ENCODE peak calls at places on chromosomes 4 and X, in six cellular contexts. One of them, this sample, is unnamed.

GRCh38 chrX:7294483-7294882 is 146.5 kb upstream of the PUDP start:
- DNase-seq in stimulated activated CD4-positive, alpha-beta T cell treated with anti-CD3 and anti-CD28 coated beads, Interleukin-15, amount 100 ng/mL, for 1 hour: no peak
- DNase-seq in cardiac muscle cell: peak; percentile 8
- DNase-seq in cardiac fibroblast: peak; percentile 1
- DNase-seq in RWPE1: no peak
- DNase-seq in LoVo: no peak
- DNase-seq in this sample: no peak

GRCh38 chr4:15809058-15809457 is 30.9 kb downstream of the CD38 start:
- DNase-seq in stimulated activated CD4-positive, alpha-beta T cell treated with anti-CD3 and anti-CD28 coated beads, Interleukin-15, amount 100 ng/mL, for 1 hour: no peak
- DNase-seq in cardiac muscle cell: no peak
- DNase-seq in cardiac fibroblast: no peak
- DNase-seq in RWPE1: no peak
- DNase-seq in LoVo: no peak
- DNase-seq in this sample: no peak

GRCh38 chr4:10783351-10783750 is 98.8 kb upstream of the CLNK start:
- DNase-seq in stimulated activated CD4-positive, alpha-beta T cell treated with anti-CD3 and anti-CD28 coated beads, Interleukin-15, amount 100 ng/mL, for 1 hour: no peak
- DNase-seq in cardiac muscle cell: peak; percentile 49
- DNase-seq in cardiac fibroblast: peak; percentile 23
- DNase-seq in RWPE1: no peak
- DNase-seq in LoVo: no peak
- DNase-seq in this sample: no peak

GRCh38 chr4:124902111-124902510 is 189.6 kb upstream of the ANKRD50 start:
- DNase-seq in stimulated activated CD4-positive, alpha-beta T cell treated with anti-CD3 and anti-CD28 coated beads, Interleukin-15, amount 100 ng/mL, for 1 hour: no peak
- DNase-seq in cardiac muscle cell: no peak
- DNase-seq in cardiac fibroblast: no peak
- DNase-seq in RWPE1: no peak
- DNase-seq in LoVo: no peak
- DNase-seq in this sample: no peak

GRCh38 chrX:39652336-39652735 is 445.4 kb downstream of the BCOR start:
- DNase-seq in stimulated activated CD4-positive, alpha-beta T cell treated with anti-CD3 and anti-CD28 coated beads, Interleukin-15, amount 100 ng/mL, for 1 hour: no peak
- DNase-seq in cardiac muscle cell: peak; percentile 30
- DNase-seq in cardiac fibroblast: peak; percentile 25
- DNase-seq in RWPE1: no peak
- DNase-seq in LoVo: no peak
- DNase-seq in this sample: no peak

GRCh38 chr4:109113511-109113910 is 188.9 kb downstream of the COL25A1 start:
- DNase-seq in stimulated activated CD4-positive, alpha-beta T cell treated with anti-CD3 and anti-CD28 coated beads, Interleukin-15, amount 100 ng/mL, for 1 hour: no peak
- DNase-seq in cardiac muscle cell: peak; percentile 11
- DNase-seq in cardiac fibroblast: no peak
- DNase-seq in RWPE1: no peak
- DNase-seq in LoVo: no peak
- DNase-seq in this sample: no peak

GRCh38 chrX:21658746-21659145 is 616 bp upstream of the KLHL34 start:
- DNase-seq in stimulated activated CD4-positive, alpha-beta T cell treated with anti-CD3 and anti-CD28 coated beads, Interleukin-15, amount 100 ng/mL, for 1 hour: no peak
- DNase-seq in cardiac muscle cell: no peak
- DNase-seq in cardiac fibroblast: no peak
- DNase-seq in RWPE1: no peak
- DNase-seq in LoVo: no peak
- DNase-seq in this sample: no peak

GRCh38 chr4:139522457-139522856 is 33.6 kb downstream of the SETD7 start:
- DNase-seq in stimulated activated CD4-positive, alpha-beta T cell treated with anti-CD3 and anti-CD28 coated beads, Interleukin-15, amount 100 ng/mL, for 1 hour: no peak
- DNase-seq in cardiac muscle cell: no peak
- DNase-seq in cardiac fibroblast: no peak
- DNase-seq in RWPE1: no peak
- DNase-seq in LoVo: no peak
- DNase-seq in this sample: no peak

GRCh38 chr4:14218641-14219040 is 591.1 kb upstream of the BOD1L1 start:
- DNase-seq in stimulated activated CD4-positive, alpha-beta T cell treated with anti-CD3 and anti-CD28 coated beads, Interleukin-15, amount 100 ng/mL, for 1 hour: no peak
- DNase-seq in cardiac muscle cell: no peak
- DNase-seq in cardiac fibroblast: no peak
- DNase-seq in RWPE1: no peak
- DNase-seq in LoVo: no peak
- DNase-seq in this sample: no peak

GRCh38 chr4:11720292-11720691 is 291.6 kb upstream of the HS3ST1 start:
- DNase-seq in stimulated activated CD4-positive, alpha-beta T cell treated with anti-CD3 and anti-CD28 coated beads, Interleukin-15, amount 100 ng/mL, for 1 hour: no peak
- DNase-seq in cardiac muscle cell: peak; percentile 73
- DNase-seq in cardiac fibroblast: peak; percentile 76
- DNase-seq in RWPE1: peak; percentile 50
- DNase-seq in LoVo: peak; percentile 43
- DNase-seq in this sample: no peak

GRCh38 chr4:28251831-28252230 is 1391.2 kb downstream of the STIM2 start:
- DNase-seq in stimulated activated CD4-positive, alpha-beta T cell treated with anti-CD3 and anti-CD28 coated beads, Interleukin-15, amount 100 ng/mL, for 1 hour: no peak
- DNase-seq in cardiac muscle cell: no peak
- DNase-seq in cardiac fibroblast: no peak
- DNase-seq in RWPE1: no peak
- DNase-seq in LoVo: no peak
- DNase-seq in this sample: no peak

GRCh38 chr4:183261953-183262775 is 57.9 kb downstream of the CLDN22 start:
- DNase-seq in stimulated activated CD4-positive, alpha-beta T cell treated with anti-CD3 and anti-CD28 coated beads, Interleukin-15, amount 100 ng/mL, for 1 hour: peak; percentile 26
- DNase-seq in cardiac muscle cell: peak; percentile 84
- DNase-seq in cardiac fibroblast: peak; percentile 83
- DNase-seq in RWPE1: peak; percentile 59
- DNase-seq in LoVo: peak; percentile 66
- DNase-seq in this sample: peak; percentile 78

GRCh38 chrX:20514358-20514757 is 247.6 kb upstream of the RPS6KA3 start:
- DNase-seq in stimulated activated CD4-positive, alpha-beta T cell treated with anti-CD3 and anti-CD28 coated beads, Interleukin-15, amount 100 ng/mL, for 1 hour: no peak
- DNase-seq in cardiac muscle cell: peak; percentile 69
- DNase-seq in cardiac fibroblast: peak; percentile 64
- DNase-seq in RWPE1: peak; percentile 40
- DNase-seq in LoVo: peak; percentile 12
- DNase-seq in this sample: no peak

GRCh38 chr4:23921447-23921845 is 31.6 kb upstream of the PPARGC1A start:
- DNase-seq in stimulated activated CD4-positive, alpha-beta T cell treated with anti-CD3 and anti-CD28 coated beads, Interleukin-15, amount 100 ng/mL, for 1 hour: no peak
- DNase-seq in cardiac muscle cell: no peak
- DNase-seq in cardiac fibroblast: no peak
- DNase-seq in RWPE1: no peak
- DNase-seq in LoVo: no peak
- DNase-seq in this sample: no peak

GRCh38 chr4:126630171-126630570 is 1002.6 kb upstream of the INTU start:
- DNase-seq in stimulated activated CD4-positive, alpha-beta T cell treated with anti-CD3 and anti-CD28 coated beads, Interleukin-15, amount 100 ng/mL, for 1 hour: no peak
- DNase-seq in cardiac muscle cell: peak; percentile 38
- DNase-seq in cardiac fibroblast: peak; percentile 45
- DNase-seq in RWPE1: no peak
- DNase-seq in LoVo: no peak
- DNase-seq in this sample: no peak

GRCh38 chr4:85028910-85029309 is 62.4 kb upstream of the WDFY3 start:
- DNase-seq in stimulated activated CD4-positive, alpha-beta T cell treated with anti-CD3 and anti-CD28 coated beads, Interleukin-15, amount 100 ng/mL, for 1 hour: no peak
- DNase-seq in cardiac muscle cell: peak; percentile 82
- DNase-seq in cardiac fibroblast: peak; percentile 78
- DNase-seq in RWPE1: no peak
- DNase-seq in LoVo: no peak
- DNase-seq in this sample: no peak

GRCh38 chr4:106201373-106201772 is 114.6 kb downstream of the TBCK start:
- DNase-seq in stimulated activated CD4-positive, alpha-beta T cell treated with anti-CD3 and anti-CD28 coated beads, Interleukin-15, amount 100 ng/mL, for 1 hour: no peak
- DNase-seq in cardiac muscle cell: peak; percentile 44
- DNase-seq in cardiac fibroblast: peak; percentile 30
- DNase-seq in RWPE1: peak; percentile 4
- DNase-seq in LoVo: peak; percentile 23
- DNase-seq in this sample: no peak

GRCh38 chr4:70706516-70706915 is 15.2 kb upstream of the RUFY3 start:
- DNase-seq in stimulated activated CD4-positive, alpha-beta T cell treated with anti-CD3 and anti-CD28 coated beads, Interleukin-15, amount 100 ng/mL, for 1 hour: no peak
- DNase-seq in cardiac muscle cell: peak; percentile 7
- DNase-seq in cardiac fibroblast: no peak
- DNase-seq in RWPE1: no peak
- DNase-seq in LoVo: no peak
- DNase-seq in this sample: no peak

GRCh38 chrX:111431007-111431406 is 19.0 kb upstream of the DCX start:
- DNase-seq in stimulated activated CD4-positive, alpha-beta T cell treated with anti-CD3 and anti-CD28 coated beads, Interleukin-15, amount 100 ng/mL, for 1 hour: no peak
- DNase-seq in cardiac muscle cell: no peak
- DNase-seq in cardiac fibroblast: no peak
- DNase-seq in RWPE1: no peak
- DNase-seq in LoVo: no peak
- DNase-seq in this sample: no peak

GRCh38 chrX:54921427-54922021 is 900 bp downstream of the TRO start:
- DNase-seq in stimulated activated CD4-positive, alpha-beta T cell treated with anti-CD3 and anti-CD28 coated beads, Interleukin-15, amount 100 ng/mL, for 1 hour: peak; percentile 3
- DNase-seq in cardiac muscle cell: peak; percentile 75
- DNase-seq in cardiac fibroblast: peak; percentile 84
- DNase-seq in RWPE1: no peak
- DNase-seq in LoVo: no peak
- DNase-seq in this sample: peak; percentile 48

GRCh38 chr4:56757270-56757746 is 64.2 kb downstream of the SPINK2 start:
- DNase-seq in stimulated activated CD4-positive, alpha-beta T cell treated with anti-CD3 and anti-CD28 coated beads, Interleukin-15, amount 100 ng/mL, for 1 hour: peak; percentile 2
- DNase-seq in cardiac muscle cell: peak; percentile 55
- DNase-seq in cardiac fibroblast: peak; percentile 44
- DNase-seq in RWPE1: peak; percentile 49
- DNase-seq in LoVo: no peak
- DNase-seq in this sample: peak; percentile 22

GRCh38 chr4:185307136-185307950 is 88.4 kb downstream of the LRP2BP start:
- DNase-seq in stimulated activated CD4-positive, alpha-beta T cell treated with anti-CD3 and anti-CD28 coated beads, Interleukin-15, amount 100 ng/mL, for 1 hour: no peak
- DNase-seq in cardiac muscle cell: no peak
- DNase-seq in cardiac fibroblast: no peak
- DNase-seq in RWPE1: peak; percentile 66
- DNase-seq in LoVo: no peak
- DNase-seq in this sample: no peak

GRCh38 chr4:121873604-121874003 is 3.3 kb upstream of the BBS7 start:
- DNase-seq in stimulated activated CD4-positive, alpha-beta T cell treated with anti-CD3 and anti-CD28 coated beads, Interleukin-15, amount 100 ng/mL, for 1 hour: no peak
- DNase-seq in cardiac muscle cell: no peak
- DNase-seq in cardiac fibroblast: no peak
- DNase-seq in RWPE1: no peak
- DNase-seq in LoVo: no peak
- DNase-seq in this sample: no peak

GRCh38 chrX:40153335-40154221 is 55.8 kb upstream of the BCOR start:
- DNase-seq in stimulated activated CD4-positive, alpha-beta T cell treated with anti-CD3 and anti-CD28 coated beads, Interleukin-15, amount 100 ng/mL, for 1 hour: no peak
- DNase-seq in cardiac muscle cell: peak; percentile 56
- DNase-seq in cardiac fibroblast: no peak
- DNase-seq in RWPE1: no peak
- DNase-seq in LoVo: no peak
- DNase-seq in this sample: peak; percentile 73

GRCh38 chr4:96347582-96347981 is 507.7 kb downstream of the PDHA2 start:
- DNase-seq in stimulated activated CD4-positive, alpha-beta T cell treated with anti-CD3 and anti-CD28 coated beads, Interleukin-15, amount 100 ng/mL, for 1 hour: no peak
- DNase-seq in cardiac muscle cell: no peak
- DNase-seq in cardiac fibroblast: no peak
- DNase-seq in RWPE1: no peak
- DNase-seq in LoVo: no peak
- DNase-seq in this sample: no peak

GRCh38 chr4:153729901-153730300 is 29.9 kb downstream of the RNF175 start:
- DNase-seq in stimulated activated CD4-positive, alpha-beta T cell treated with anti-CD3 and anti-CD28 coated beads, Interleukin-15, amount 100 ng/mL, for 1 hour: no peak
- DNase-seq in cardiac muscle cell: no peak
- DNase-seq in cardiac fibroblast: no peak
- DNase-seq in RWPE1: no peak
- DNase-seq in LoVo: no peak
- DNase-seq in this sample: no peak

GRCh38 chr4:25308266-25308665 is 4.3 kb upstream of the ZCCHC4 start:
- DNase-seq in stimulated activated CD4-positive, alpha-beta T cell treated with anti-CD3 and anti-CD28 coated beads, Interleukin-15, amount 100 ng/mL, for 1 hour: no peak
- DNase-seq in cardiac muscle cell: no peak
- DNase-seq in cardiac fibroblast: no peak
- DNase-seq in RWPE1: no peak
- DNase-seq in LoVo: no peak
- DNase-seq in this sample: no peak

GRCh38 chrX:135923353-135923752 is 29.8 kb downstream of the SAGE1 start:
- DNase-seq in stimulated activated CD4-positive, alpha-beta T cell treated with anti-CD3 and anti-CD28 coated beads, Interleukin-15, amount 100 ng/mL, for 1 hour: no peak
- DNase-seq in cardiac muscle cell: no peak
- DNase-seq in cardiac fibroblast: no peak
- DNase-seq in RWPE1: peak; percentile 1
- DNase-seq in LoVo: peak; percentile 1
- DNase-seq in this sample: no peak

This sample was measured in tibial artery.